ENCODE peak calls at places on chromosome 10, in five cellular contexts. I is RWPE1, P is fibroblast of lung, K is progenitor cell of endocrine pancreas, O is activated B cell treated with CpG ODN at 0.5 μM for 24 hours. L is an unnamed sample.

GRCh38 chr10:117541909-117542705 is 439 bp upstream of the EMX2 start:
- DNase-seq in I (peak), P (peak), K (peak), O (no peak), L (no peak)

GRCh38 chr10:44567471-44567870 is 182.6 kb upstream of the CXCL12 start:
- DNase-seq in I (no peak), P (peak), K (no peak), O (no peak), L (no peak)

GRCh38 chr10:131902211-131902610 is 1.4 kb downstream of the PPP2R2D start:
- DNase-seq in I (no peak), P (no peak), K (no peak), O (no peak), L (no peak)

GRCh38 chr10:92690211-92691041 is 671 bp downstream of the HHEX start:
- DNase-seq in I (peak), P (peak), K (peak), O (peak), L (no peak)

GRCh38 chr10:96512997-96513685 is 585 bp downstream of the TLL2 start:
- DNase-seq in I (no peak), P (peak), K (peak), O (no peak), L (peak)

GRCh38 chr10:97896756-97897155 is 47.1 kb downstream of the GOLGA7B start:
- DNase-seq in I (no peak), P (no peak), K (no peak), O (no peak), L (no peak)

GRCh38 chr10:110993024-110993693 is 73.8 kb downstream of the SHOC2 start:
- DNase-seq in I (peak), P (peak), K (no peak), O (no peak), L (no peak)

GRCh38 chr10:14425031-14425430 is 94.3 kb upstream of the FRMD4A start:
- DNase-seq in I (no peak), P (no peak), K (no peak), O (no peak), L (no peak)

GRCh38 chr10:128431083-128431482 is 304.9 kb upstream of the MKI67 start:
- DNase-seq in I (no peak), P (no peak), K (no peak), O (no peak), L (no peak)

GRCh38 chr10:930415-931325 is 835 bp downstream of the LARP4B start:
- DNase-seq in I (peak), P (peak), K (peak), O (peak), L (peak)

GRCh38 chr10:127932521-127933270 is 25.8 kb downstream of the PTPRE start:
- DNase-seq in I (no peak), P (no peak), K (no peak), O (no peak), L (no peak)

GRCh38 chr10:12742776-12743175 is 258.7 kb downstream of the CCDC3 start:
- DNase-seq in I (no peak), P (no peak), K (no peak), O (no peak), L (no peak)

GRCh38 chr10:58700576-58700975 is 187.9 kb downstream of the BICC1 start:
- DNase-seq in I (no peak), P (no peak), K (no peak), O (no peak), L (no peak)

GRCh38 chr10:72310241-72310633 is 36.5 kb downstream of the DDIT4 start:
- DNase-seq in I (peak), P (no peak), K (no peak), O (no peak), L (no peak)

GRCh38 chr10:13067431-13067830 is 32.5 kb upstream of the OPTN start:
- DNase-seq in I (no peak), P (no peak), K (no peak), O (no peak), L (no peak)

GRCh38 chr10:290026-290725 is 154.9 kb downstream of the ZMYND11 start:
- DNase-seq in I (no peak), P (peak), K (no peak), O (no peak), L (no peak)

GRCh38 chr10:91980319-91980718 is 56.7 kb downstream of the BTAF1 start:
- DNase-seq in I (no peak), P (no peak), K (no peak), O (no peak), L (no peak)

GRCh38 chr10:131993298-131993674 is 11.6 kb upstream of the BNIP3 start:
- DNase-seq in I (no peak), P (no peak), K (no peak), O (no peak), L (no peak)

GRCh38 chr10:104317195-104318095 is 20.8 kb downstream of the ITPRIP start:
- DNase-seq in I (no peak), P (peak), K (no peak), O (no peak), L (no peak)

GRCh38 chr10:74333174-74333573 is 182.2 kb downstream of the ADK start:
- DNase-seq in I (no peak), P (peak), K (no peak), O (no peak), L (no peak)

GRCh38 chr10:23053036-23053435 is 42.3 kb upstream of the MSRB2 start:
- DNase-seq in I (peak), P (peak), K (no peak), O (no peak), L (no peak)

DNA sequence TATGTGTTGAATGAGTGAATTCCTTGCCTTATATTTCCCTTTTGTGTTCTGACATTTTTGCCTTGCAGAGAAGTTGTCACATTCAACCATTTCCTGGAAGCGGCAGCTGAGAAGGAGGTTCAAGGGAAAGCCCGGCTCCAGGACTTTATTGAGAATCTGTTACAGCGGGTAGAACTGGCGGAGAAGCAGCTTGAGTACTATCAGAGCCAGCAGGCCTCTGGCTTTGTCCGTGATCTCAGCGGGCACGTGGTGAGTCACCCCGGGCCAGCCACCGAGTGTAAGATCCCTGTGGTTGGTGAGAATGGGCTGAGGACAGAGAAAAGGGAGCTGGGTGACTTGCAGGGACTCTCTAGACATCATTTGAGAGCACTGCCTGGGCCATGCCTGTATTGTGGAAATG is 14.2 kb downstream of the ZNF365 start:
- DNase-seq in I (no peak), P (no peak), K (no peak), O (no peak), L (no peak)
- TF ChIP-seq CTCF in I (no peak), P (no peak), K (no peak), O (no peak), L (no peak)

GRCh38 chr10:19347592-19347991 is 299.0 kb downstream of the MALRD1 start:
- DNase-seq in I (no peak), P (peak), K (no peak), O (no peak), L (no peak)
- TF ChIP-seq CTCF in I (no peak), P (peak), K (peak), O (no peak), L (no peak)

GRCh38 chr10:63466168-63466935 is 575 bp upstream of the JMJD1C start:
- DNase-seq in I (peak), P (peak), K (no peak), O (no peak), L (no peak)

GRCh38 chr10:63467833-63468232 is 2.1 kb upstream of the JMJD1C start:
- DNase-seq in I (no peak), P (peak), K (no peak), O (no peak), L (no peak)

GRCh38 chr10:63464402-63465292 is 1.1 kb downstream of the JMJD1C start:
- DNase-seq in I (peak), P (peak), K (peak), O (no peak), L (no peak)

GRCh38 chr10:63462442-63462841 is 3.3 kb downstream of the JMJD1C start:
- DNase-seq in I (no peak), P (no peak), K (no peak), O (no peak), L (no peak)

DNA sequence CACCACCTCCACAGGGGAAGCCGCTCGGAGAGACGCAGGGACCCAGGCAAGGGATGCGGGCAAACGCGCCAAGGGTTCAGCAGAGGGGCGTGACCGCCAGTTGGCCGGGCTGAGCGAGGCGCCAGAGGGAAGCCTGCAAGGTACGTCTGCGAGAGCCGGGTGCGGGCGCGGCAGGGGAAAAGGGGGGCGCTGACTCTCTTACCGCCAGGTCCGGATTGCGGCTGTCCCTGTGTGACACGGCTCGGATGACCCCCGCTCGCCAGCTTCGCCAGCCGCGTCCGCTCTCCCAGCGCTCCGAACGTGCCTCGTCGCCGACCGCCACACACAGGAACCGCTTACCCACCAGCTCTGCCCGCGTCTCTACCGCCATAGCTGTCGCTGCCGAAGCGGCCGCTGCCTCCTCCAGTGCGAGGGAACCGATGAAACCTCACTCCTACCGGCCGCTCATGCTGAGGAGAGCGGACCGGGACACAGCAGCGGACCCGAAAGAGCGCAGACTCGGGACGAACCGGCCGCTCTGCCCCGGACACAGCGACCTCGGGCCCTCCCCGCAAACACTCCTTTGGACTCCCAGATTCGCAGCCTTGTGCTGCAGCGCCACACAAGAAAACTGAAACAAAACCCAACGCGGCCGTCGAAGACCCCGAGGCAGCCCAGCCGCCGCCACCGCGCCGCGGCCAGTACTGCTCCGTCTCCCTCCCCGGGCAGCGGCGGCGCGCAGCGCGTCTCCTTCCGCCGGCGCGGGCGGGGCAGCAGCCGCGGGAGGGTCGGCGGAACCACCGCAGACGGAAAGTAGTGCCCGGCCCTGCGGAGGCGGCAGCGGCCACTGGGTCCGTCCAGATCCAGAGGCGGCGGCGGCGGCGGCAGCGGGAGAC is at the start of gene JMJD1C:
- DNase-seq in I (peak), P (peak), K (peak), O (peak), L (peak)
- TF ChIP-seq CTCF in I (no peak), P (no peak), K (peak), O (no peak), L (no peak)

DNA sequence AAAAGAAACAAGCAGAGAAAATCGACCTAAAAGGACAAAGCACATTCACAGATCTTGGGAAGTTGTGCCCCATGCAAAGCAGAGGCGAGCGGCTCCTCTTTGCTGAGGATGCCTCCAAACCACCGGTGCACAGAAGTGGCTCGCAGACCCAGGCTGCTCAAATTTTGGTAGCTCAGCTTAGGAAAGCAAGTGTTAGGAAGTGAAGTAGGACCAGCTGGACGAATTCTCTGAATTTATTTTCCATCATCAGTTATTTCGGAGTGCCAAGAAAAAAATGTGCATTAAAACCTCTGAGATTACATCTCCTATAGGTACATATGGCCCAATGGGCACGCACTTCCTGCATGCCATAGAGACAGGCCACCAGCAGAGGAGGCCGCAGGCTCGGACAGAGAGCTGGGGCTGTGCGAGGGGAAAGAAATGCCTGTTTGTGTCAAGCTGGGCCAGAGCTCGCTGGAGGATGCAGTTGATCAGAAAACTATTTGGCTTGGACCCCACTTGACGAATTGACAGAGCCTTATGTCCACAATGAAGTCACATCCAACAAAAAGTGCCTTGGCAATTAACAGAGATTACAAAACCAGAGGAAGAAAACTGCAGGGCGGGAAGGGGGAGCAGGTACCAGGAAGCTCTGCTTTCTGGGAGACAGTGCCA is 122.3 kb upstream of the LYZL2 start:
- DNase-seq in I (peak), P (peak), K (peak), O (no peak), L (peak)
- TF ChIP-seq CTCF in I (no peak), P (peak), K (peak), O (no peak), L (peak)

DNA sequence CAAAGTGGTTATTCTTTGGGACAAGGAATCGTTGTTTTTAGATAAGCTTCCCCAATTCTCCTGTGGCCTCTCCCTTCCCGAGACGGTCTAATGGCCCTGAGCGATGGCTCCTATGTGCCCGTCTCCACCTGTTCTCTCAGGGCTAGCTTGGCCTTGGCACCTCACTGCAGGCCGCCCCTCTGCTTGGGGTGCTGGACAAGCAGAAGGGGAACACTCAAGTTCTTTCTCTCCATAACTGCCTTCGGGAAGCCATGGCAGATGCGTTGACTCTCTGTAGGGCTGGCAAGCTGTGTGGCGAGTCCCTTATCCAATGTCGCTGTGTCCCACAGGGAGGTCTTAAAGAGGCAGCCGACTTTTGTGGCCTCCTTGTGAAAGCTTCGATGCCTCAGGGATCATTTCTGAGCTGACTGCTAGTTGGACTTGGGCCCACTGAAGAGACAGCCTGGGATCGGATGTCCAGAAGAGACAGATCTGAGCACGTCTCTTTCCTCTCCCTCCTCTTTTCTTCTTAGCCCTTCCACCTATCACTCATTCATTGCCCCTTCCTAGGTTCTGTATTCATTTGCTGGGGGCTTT is 70.8 kb downstream of the GRK5 start:
- DNase-seq in I (no peak), P (no peak), K (no peak), O (no peak), L (no peak)
- TF ChIP-seq CTCF in I (no peak), P (no peak), K (no peak), O (no peak), L (no peak)

L was measured in mesothelial cell of epicardium.